ENCODE peak calls at places on chromosomes 13 and 19, in four cellular contexts. N, J, K and Q are unnamed samples.

GRCh38 chr19:41774515-41774980 is 19.2 kb downstream of the CEACAM6 start:
- DNase-seq in N (peak), J (peak), K (no peak), Q (no peak)

GRCh38 chr19:33301900-33302174 is 497 bp downstream of the CEBPA start:
- DNase-seq in N (no peak), J (no peak), K (no peak), Q (no peak)

GRCh38 chr13:103272770-103273169 is 206.6 kb upstream of the SLC10A2 start:
- DNase-seq in N (peak), J (no peak), K (no peak), Q (no peak)

GRCh38 chr19:54465367-54466109 is 2.0 kb upstream of the LENG9 start:
- DNase-seq in N (no peak), J (no peak), K (no peak), Q (no peak)

GRCh38 chr19:16036941-16037340 is 39.4 kb upstream of the TPM4 start:
- DNase-seq in N (no peak), J (no peak), K (no peak), Q (no peak)

GRCh38 chr13:23289917-23290357 is 109.2 kb downstream of the SGCG start:
- DNase-seq in N (peak), J (no peak), K (no peak), Q (peak)

GRCh38 chr13:34070006-34070405 is 252.1 kb downstream of the RFC3 start:
- DNase-seq in N (peak), J (no peak), K (no peak), Q (no peak)

GRCh38 chr19:4373601-4374441 is 26.5 kb downstream of the SH3GL1 start:
- DNase-seq in N (no peak), J (no peak), K (no peak), Q (no peak)

GRCh38 chr19:46035986-46036744 is 4.6 kb downstream of the IGFL4 start:
- DNase-seq in N (no peak), J (no peak), K (no peak), Q (no peak)

GRCh38 chr13:111267205-111267604 is 53.2 kb upstream of the TEX29 start:
- DNase-seq in N (no peak), J (no peak), K (no peak), Q (no peak)

GRCh38 chr13:50299546-50300249 is 284.5 kb downstream of the KCNRG start:
- DNase-seq in N (no peak), J (no peak), K (no peak), Q (no peak)

GRCh38 chr13:111967572-111968201 is 99.3 kb upstream of the SOX1 start:
- DNase-seq in N (no peak), J (no peak), K (no peak), Q (no peak)

GRCh38 chr19:54252243-54252642 is 4.8 kb downstream of the LILRB5 start:
- DNase-seq in N (no peak), J (no peak), K (no peak), Q (no peak)

GRCh38 chr19:53158119-53158656 is 665 bp downstream of the ZNF347 start:
- DNase-seq in N (peak), J (peak), K (no peak), Q (peak)

GRCh38 chr13:23380534-23380933 is 53.0 kb downstream of the SACS start:
- DNase-seq in N (no peak), J (no peak), K (no peak), Q (no peak)

GRCh38 chr19:14005381-14006084 is 587 bp downstream of the RFX1 start:
- DNase-seq in N (peak), J (peak), K (peak), Q (peak)

GRCh38 chr13:53151692-53152421 is 123.2 kb downstream of the OLFM4 start:
- DNase-seq in N (no peak), J (peak), K (peak), Q (peak)

GRCh38 chr19:50486823-50487515 is 10.3 kb upstream of the GARIN5A start:
- DNase-seq in N (peak), J (peak), K (peak), Q (no peak)

GRCh38 chr13:50950808-50951207 is 41.2 kb downstream of the RNASEH2B start:
- DNase-seq in N (no peak), J (no peak), K (no peak), Q (no peak)

GRCh38 chr19:8635422-8635821 is 5.0 kb downstream of the NFILZ start:
- DNase-seq in N (peak), J (no peak), K (no peak), Q (no peak)

GRCh38 chr19:2319551-2319950 is 8.8 kb downstream of the LSM7 start:
- DNase-seq in N (no peak), J (no peak), K (no peak), Q (no peak)

GRCh38 chr13:24270639-24271131 is 38.7 kb upstream of the C1QTNF9 start:
- DNase-seq in N (no peak), J (peak), K (no peak), Q (peak)

GRCh38 chr19:1452802-1453524 is 3.0 kb downstream of the APC2 start:
- DNase-seq in N (no peak), J (no peak), K (no peak), Q (no peak)

GRCh38 chr13:98565726-98566577 is 11.0 kb downstream of the STK24 start:
- DNase-seq in N (no peak), J (no peak), K (no peak), Q (no peak)

GRCh38 chr19:3855321-3855720 is 13.5 kb downstream of the ZFR2 start:
- DNase-seq in N (peak), J (no peak), K (no peak), Q (no peak)

GRCh38 chr13:46553886-46554855 is 1.2 kb downstream of the LRCH1 start:
- DNase-seq in N (peak), J (peak), K (peak), Q (peak)

GRCh38 chr13:43787998-43788397 is 1.2 kb upstream of the ENOX1 start:
- DNase-seq in N (peak), J (no peak), K (no peak), Q (peak)

GRCh38 chr19:30084390-30084819 is 142.4 kb downstream of the URI1 start:
- DNase-seq in N (no peak), J (no peak), K (no peak), Q (no peak)

GRCh38 chr19:39275578-39275977 is 7.4 kb downstream of the IFNL2 start:
- DNase-seq in N (no peak), J (no peak), K (no peak), Q (no peak)

GRCh38 chr13:101382086-101382485 is 34.2 kb downstream of the NALCN start:
- DNase-seq in N (no peak), J (no peak), K (no peak), Q (no peak)

GRCh38 chr19:3036119-3036794 is 7.2 kb upstream of the TLE2 start:
- DNase-seq in N (peak), J (peak), K (peak), Q (peak)

GRCh38 chr13:98489446-98490194 is 87.3 kb downstream of the STK24 start:
- DNase-seq in N (no peak), J (no peak), K (no peak), Q (no peak)

GRCh38 chr19:33998739-33999345 is 173.5 kb upstream of the LSM14A start:
- DNase-seq in N (peak), J (no peak), K (no peak), Q (no peak)

GRCh38 chr19:6378036-6378435 is 2.3 kb upstream of the PSPN start:
- DNase-seq in N (no peak), J (no peak), K (no peak), Q (peak)

GRCh38 chr13:32362574-32362973 is 47.3 kb downstream of the BRCA2 start:
- DNase-seq in N (no peak), J (no peak), K (peak), Q (no peak)